ENCODE peak calls at places on chromosomes 12 and 14, in ten cellular contexts. One of them, this sample, is unnamed.

GRCh38 chr12:121963341-121964018 is 45.1 kb downstream of the CFAP251 start:
- DNase-seq in HCT116: no peak
- DNase-seq in activated CD8-positive, alpha-beta memory T cell treated with anti-CD3 and anti-CD28 coated beads, Interleukin-2, amount 50 U/mL, for 4 hours: no peak
- DNase-seq in neuronal stem cell: no peak
- DNase-seq in AG10803: no peak
- DNase-seq in amygdala: no peak
- DNase-seq in IMR-90: no peak
- DNase-seq in EL: no peak
- DNase-seq in activated CD4-positive, alpha-beta T cell treated with anti-CD3 and anti-CD28 coated beads for 48 hours: no peak
- DNase-seq in brain microvascular endothelial cell: no peak
- DNase-seq in this sample: no peak

GRCh38 chr12:122939151-122939550 is 27.1 kb downstream of the ABCB9 start:
- DNase-seq in HCT116: no peak
- DNase-seq in activated CD8-positive, alpha-beta memory T cell treated with anti-CD3 and anti-CD28 coated beads, Interleukin-2, amount 50 U/mL, for 4 hours: no peak
- DNase-seq in neuronal stem cell: no peak
- DNase-seq in AG10803: no peak
- DNase-seq in amygdala: no peak
- DNase-seq in IMR-90: no peak
- DNase-seq in EL: no peak
- DNase-seq in activated CD4-positive, alpha-beta T cell treated with anti-CD3 and anti-CD28 coated beads for 48 hours: no peak
- DNase-seq in brain microvascular endothelial cell: no peak
- DNase-seq in this sample: no peak

GRCh38 chr14:35365130-35366047 is 39.2 kb downstream of the NFKBIA start:
- DNase-seq in HCT116: peak; percentile 54
- DNase-seq in activated CD8-positive, alpha-beta memory T cell treated with anti-CD3 and anti-CD28 coated beads, Interleukin-2, amount 50 U/mL, for 4 hours: peak; percentile 71
- DNase-seq in neuronal stem cell: no peak
- DNase-seq in AG10803: peak; percentile 83
- DNase-seq in amygdala: no peak
- DNase-seq in IMR-90: peak; percentile 92
- DNase-seq in EL: peak; percentile 91
- DNase-seq in activated CD4-positive, alpha-beta T cell treated with anti-CD3 and anti-CD28 coated beads for 48 hours: peak; percentile 91
- DNase-seq in brain microvascular endothelial cell: peak; percentile 86
- DNase-seq in this sample: no peak

GRCh38 chr14:70052990-70053389 is 135.8 kb downstream of the SLC8A3 start:
- DNase-seq in HCT116: no peak
- DNase-seq in activated CD8-positive, alpha-beta memory T cell treated with anti-CD3 and anti-CD28 coated beads, Interleukin-2, amount 50 U/mL, for 4 hours: no peak
- DNase-seq in neuronal stem cell: peak; percentile 76
- DNase-seq in AG10803: peak; percentile 2
- DNase-seq in amygdala: no peak
- DNase-seq in IMR-90: peak; percentile 28
- DNase-seq in EL: peak; percentile 7
- DNase-seq in activated CD4-positive, alpha-beta T cell treated with anti-CD3 and anti-CD28 coated beads for 48 hours: peak; percentile 41
- DNase-seq in brain microvascular endothelial cell: peak; percentile 23
- DNase-seq in this sample: no peak

GRCh38 chr14:71586131-71586893 is 345.9 kb upstream of the RGS6 start:
- DNase-seq in HCT116: no peak
- DNase-seq in activated CD8-positive, alpha-beta memory T cell treated with anti-CD3 and anti-CD28 coated beads, Interleukin-2, amount 50 U/mL, for 4 hours: no peak
- DNase-seq in neuronal stem cell: peak; percentile 60
- DNase-seq in AG10803: peak; percentile 71
- DNase-seq in amygdala: no peak
- DNase-seq in IMR-90: peak; percentile 59
- DNase-seq in EL: peak; percentile 65
- DNase-seq in activated CD4-positive, alpha-beta T cell treated with anti-CD3 and anti-CD28 coated beads for 48 hours: no peak
- DNase-seq in brain microvascular endothelial cell: no peak
- DNase-seq in this sample: peak; percentile 14

GRCh38 chr14:45650754-45651153 is 397.8 kb upstream of the MIS18BP1 start:
- DNase-seq in HCT116: no peak
- DNase-seq in activated CD8-positive, alpha-beta memory T cell treated with anti-CD3 and anti-CD28 coated beads, Interleukin-2, amount 50 U/mL, for 4 hours: no peak
- DNase-seq in neuronal stem cell: no peak
- DNase-seq in AG10803: no peak
- DNase-seq in amygdala: no peak
- DNase-seq in IMR-90: no peak
- DNase-seq in EL: no peak
- DNase-seq in activated CD4-positive, alpha-beta T cell treated with anti-CD3 and anti-CD28 coated beads for 48 hours: no peak
- DNase-seq in brain microvascular endothelial cell: no peak
- DNase-seq in this sample: no peak

GRCh38 chr12:57215668-57216013 is 953 bp upstream of the NXPH4 start:
- DNase-seq in HCT116: no peak
- DNase-seq in activated CD8-positive, alpha-beta memory T cell treated with anti-CD3 and anti-CD28 coated beads, Interleukin-2, amount 50 U/mL, for 4 hours: no peak
- DNase-seq in neuronal stem cell: no peak
- DNase-seq in AG10803: peak; percentile 44
- DNase-seq in amygdala: no peak
- DNase-seq in IMR-90: peak; percentile 30
- DNase-seq in EL: peak; percentile 20
- DNase-seq in activated CD4-positive, alpha-beta T cell treated with anti-CD3 and anti-CD28 coated beads for 48 hours: peak; percentile 56
- DNase-seq in brain microvascular endothelial cell: no peak
- DNase-seq in this sample: no peak

GRCh38 chr14:58216544-58216943 is 16.6 kb downstream of the ACTR10 start:
- DNase-seq in HCT116: no peak
- DNase-seq in activated CD8-positive, alpha-beta memory T cell treated with anti-CD3 and anti-CD28 coated beads, Interleukin-2, amount 50 U/mL, for 4 hours: no peak
- DNase-seq in neuronal stem cell: no peak
- DNase-seq in AG10803: no peak
- DNase-seq in amygdala: no peak
- DNase-seq in IMR-90: peak; percentile 32
- DNase-seq in EL: peak; percentile 58
- DNase-seq in activated CD4-positive, alpha-beta T cell treated with anti-CD3 and anti-CD28 coated beads for 48 hours: no peak
- DNase-seq in brain microvascular endothelial cell: no peak
- DNase-seq in this sample: no peak

GRCh38 chr12:72889791-72890190 is 617.6 kb downstream of the TRHDE start:
- DNase-seq in HCT116: no peak
- DNase-seq in activated CD8-positive, alpha-beta memory T cell treated with anti-CD3 and anti-CD28 coated beads, Interleukin-2, amount 50 U/mL, for 4 hours: no peak
- DNase-seq in neuronal stem cell: peak; percentile 55
- DNase-seq in AG10803: no peak
- DNase-seq in amygdala: no peak
- DNase-seq in IMR-90: no peak
- DNase-seq in EL: no peak
- DNase-seq in activated CD4-positive, alpha-beta T cell treated with anti-CD3 and anti-CD28 coated beads for 48 hours: no peak
- DNase-seq in brain microvascular endothelial cell: no peak
- DNase-seq in this sample: no peak

GRCh38 chr12:26573212-26573909 is 259.6 kb downstream of the ITPR2 start:
- DNase-seq in HCT116: no peak
- DNase-seq in activated CD8-positive, alpha-beta memory T cell treated with anti-CD3 and anti-CD28 coated beads, Interleukin-2, amount 50 U/mL, for 4 hours: no peak
- DNase-seq in neuronal stem cell: no peak
- DNase-seq in AG10803: no peak
- DNase-seq in amygdala: no peak
- DNase-seq in IMR-90: no peak
- DNase-seq in EL: no peak
- DNase-seq in activated CD4-positive, alpha-beta T cell treated with anti-CD3 and anti-CD28 coated beads for 48 hours: no peak
- DNase-seq in brain microvascular endothelial cell: no peak
- DNase-seq in this sample: no peak

GRCh38 chr12:97132270-97132669 is 225.2 kb downstream of the NEDD1 start:
- DNase-seq in HCT116: no peak
- DNase-seq in activated CD8-positive, alpha-beta memory T cell treated with anti-CD3 and anti-CD28 coated beads, Interleukin-2, amount 50 U/mL, for 4 hours: no peak
- DNase-seq in neuronal stem cell: no peak
- DNase-seq in AG10803: no peak
- DNase-seq in amygdala: no peak
- DNase-seq in IMR-90: no peak
- DNase-seq in EL: no peak
- DNase-seq in activated CD4-positive, alpha-beta T cell treated with anti-CD3 and anti-CD28 coated beads for 48 hours: no peak
- DNase-seq in brain microvascular endothelial cell: no peak
- DNase-seq in this sample: no peak

GRCh38 chr14:37616853-37617252 is 21.4 kb downstream of the TTC6 start:
- DNase-seq in HCT116: no peak
- DNase-seq in activated CD8-positive, alpha-beta memory T cell treated with anti-CD3 and anti-CD28 coated beads, Interleukin-2, amount 50 U/mL, for 4 hours: no peak
- DNase-seq in neuronal stem cell: no peak
- DNase-seq in AG10803: no peak
- DNase-seq in amygdala: no peak
- DNase-seq in IMR-90: no peak
- DNase-seq in EL: no peak
- DNase-seq in activated CD4-positive, alpha-beta T cell treated with anti-CD3 and anti-CD28 coated beads for 48 hours: no peak
- DNase-seq in brain microvascular endothelial cell: no peak
- DNase-seq in this sample: no peak

GRCh38 chr14:33061667-33062325 is 123.1 kb downstream of the NPAS3 start:
- DNase-seq in HCT116: no peak
- DNase-seq in activated CD8-positive, alpha-beta memory T cell treated with anti-CD3 and anti-CD28 coated beads, Interleukin-2, amount 50 U/mL, for 4 hours: no peak
- DNase-seq in neuronal stem cell: no peak
- DNase-seq in AG10803: no peak
- DNase-seq in amygdala: no peak
- DNase-seq in IMR-90: no peak
- DNase-seq in EL: no peak
- DNase-seq in activated CD4-positive, alpha-beta T cell treated with anti-CD3 and anti-CD28 coated beads for 48 hours: no peak
- DNase-seq in brain microvascular endothelial cell: no peak
- DNase-seq in this sample: no peak

GRCh38 chr12:102973583-102973982 is 16.1 kb downstream of the ASCL1 start:
- DNase-seq in HCT116: no peak
- DNase-seq in activated CD8-positive, alpha-beta memory T cell treated with anti-CD3 and anti-CD28 coated beads, Interleukin-2, amount 50 U/mL, for 4 hours: no peak
- DNase-seq in neuronal stem cell: no peak
- DNase-seq in AG10803: no peak
- DNase-seq in amygdala: no peak
- DNase-seq in IMR-90: no peak
- DNase-seq in EL: no peak
- DNase-seq in activated CD4-positive, alpha-beta T cell treated with anti-CD3 and anti-CD28 coated beads for 48 hours: no peak
- DNase-seq in brain microvascular endothelial cell: no peak
- DNase-seq in this sample: no peak

GRCh38 chr12:6072302-6072752 is 52.1 kb downstream of the VWF start:
- DNase-seq in HCT116: no peak
- DNase-seq in activated CD8-positive, alpha-beta memory T cell treated with anti-CD3 and anti-CD28 coated beads, Interleukin-2, amount 50 U/mL, for 4 hours: no peak
- DNase-seq in neuronal stem cell: no peak
- DNase-seq in AG10803: peak; percentile 75
- DNase-seq in amygdala: no peak
- DNase-seq in IMR-90: peak; percentile 79
- DNase-seq in EL: peak; percentile 57
- DNase-seq in activated CD4-positive, alpha-beta T cell treated with anti-CD3 and anti-CD28 coated beads for 48 hours: no peak
- DNase-seq in brain microvascular endothelial cell: peak; percentile 78
- DNase-seq in this sample: no peak

GRCh38 chr14:73943083-73943482 is 6.8 kb downstream of the FAM161B start:
- DNase-seq in HCT116: no peak
- DNase-seq in activated CD8-positive, alpha-beta memory T cell treated with anti-CD3 and anti-CD28 coated beads, Interleukin-2, amount 50 U/mL, for 4 hours: no peak
- DNase-seq in neuronal stem cell: no peak
- DNase-seq in AG10803: peak; percentile 75
- DNase-seq in amygdala: no peak
- DNase-seq in IMR-90: peak; percentile 71
- DNase-seq in EL: peak; percentile 80
- DNase-seq in activated CD4-positive, alpha-beta T cell treated with anti-CD3 and anti-CD28 coated beads for 48 hours: no peak
- DNase-seq in brain microvascular endothelial cell: peak; percentile 39
- DNase-seq in this sample: peak; percentile 58

GRCh38 chr14:105061428-105062047 is 3.7 kb downstream of the GPR132 start:
- DNase-seq in HCT116: no peak
- DNase-seq in activated CD8-positive, alpha-beta memory T cell treated with anti-CD3 and anti-CD28 coated beads, Interleukin-2, amount 50 U/mL, for 4 hours: peak; percentile 56
- DNase-seq in neuronal stem cell: no peak
- DNase-seq in AG10803: no peak
- DNase-seq in amygdala: no peak
- DNase-seq in IMR-90: no peak
- DNase-seq in EL: no peak
- DNase-seq in activated CD4-positive, alpha-beta T cell treated with anti-CD3 and anti-CD28 coated beads for 48 hours: peak; percentile 75
- DNase-seq in brain microvascular endothelial cell: no peak
- DNase-seq in this sample: no peak

GRCh38 chr14:29444805-29445204 is 482.8 kb downstream of the PRKD1 start:
- DNase-seq in HCT116: no peak
- DNase-seq in activated CD8-positive, alpha-beta memory T cell treated with anti-CD3 and anti-CD28 coated beads, Interleukin-2, amount 50 U/mL, for 4 hours: no peak
- DNase-seq in neuronal stem cell: no peak
- DNase-seq in AG10803: peak; percentile 30
- DNase-seq in amygdala: no peak
- DNase-seq in IMR-90: peak; percentile 3
- DNase-seq in EL: no peak
- DNase-seq in activated CD4-positive, alpha-beta T cell treated with anti-CD3 and anti-CD28 coated beads for 48 hours: no peak
- DNase-seq in brain microvascular endothelial cell: no peak
- DNase-seq in this sample: no peak

GRCh38 chr12:31222620-31223222 is 103.2 kb downstream of the SINHCAF start:
- DNase-seq in HCT116: no peak
- DNase-seq in activated CD8-positive, alpha-beta memory T cell treated with anti-CD3 and anti-CD28 coated beads, Interleukin-2, amount 50 U/mL, for 4 hours: no peak
- DNase-seq in neuronal stem cell: no peak
- DNase-seq in AG10803: no peak
- DNase-seq in amygdala: no peak
- DNase-seq in IMR-90: no peak
- DNase-seq in EL: no peak
- DNase-seq in activated CD4-positive, alpha-beta T cell treated with anti-CD3 and anti-CD28 coated beads for 48 hours: no peak
- DNase-seq in brain microvascular endothelial cell: no peak
- DNase-seq in this sample: no peak

GRCh38 chr14:97298331-97298730 is 501.1 kb downstream of the VRK1 start:
- DNase-seq in HCT116: no peak
- DNase-seq in activated CD8-positive, alpha-beta memory T cell treated with anti-CD3 and anti-CD28 coated beads, Interleukin-2, amount 50 U/mL, for 4 hours: no peak
- DNase-seq in neuronal stem cell: no peak
- DNase-seq in AG10803: no peak
- DNase-seq in amygdala: no peak
- DNase-seq in IMR-90: no peak
- DNase-seq in EL: no peak
- DNase-seq in activated CD4-positive, alpha-beta T cell treated with anti-CD3 and anti-CD28 coated beads for 48 hours: no peak
- DNase-seq in brain microvascular endothelial cell: no peak
- DNase-seq in this sample: no peak

GRCh38 chr12:95978351-95978750 is 17.8 kb downstream of the HAL start:
- DNase-seq in HCT116: no peak
- DNase-seq in activated CD8-positive, alpha-beta memory T cell treated with anti-CD3 and anti-CD28 coated beads, Interleukin-2, amount 50 U/mL, for 4 hours: no peak
- DNase-seq in neuronal stem cell: no peak
- DNase-seq in AG10803: no peak
- DNase-seq in amygdala: no peak
- DNase-seq in IMR-90: no peak
- DNase-seq in EL: no peak
- DNase-seq in activated CD4-positive, alpha-beta T cell treated with anti-CD3 and anti-CD28 coated beads for 48 hours: no peak
- DNase-seq in brain microvascular endothelial cell: no peak
- DNase-seq in this sample: no peak

GRCh38 chr12:55171445-55171844 is 45.2 kb downstream of the OR9K2 start:
- DNase-seq in HCT116: no peak
- DNase-seq in activated CD8-positive, alpha-beta memory T cell treated with anti-CD3 and anti-CD28 coated beads, Interleukin-2, amount 50 U/mL, for 4 hours: no peak
- DNase-seq in neuronal stem cell: no peak
- DNase-seq in AG10803: no peak
- DNase-seq in amygdala: no peak
- DNase-seq in IMR-90: no peak
- DNase-seq in EL: no peak
- DNase-seq in activated CD4-positive, alpha-beta T cell treated with anti-CD3 and anti-CD28 coated beads for 48 hours: no peak
- DNase-seq in brain microvascular endothelial cell: no peak
- DNase-seq in this sample: no peak

GRCh38 chr12:94710933-94711332 is 60.6 kb upstream of the TMCC3 start:
- DNase-seq in HCT116: peak; percentile 43
- DNase-seq in activated CD8-positive, alpha-beta memory T cell treated with anti-CD3 and anti-CD28 coated beads, Interleukin-2, amount 50 U/mL, for 4 hours: no peak
- DNase-seq in neuronal stem cell: no peak
- DNase-seq in AG10803: peak; percentile 16
- DNase-seq in amygdala: no peak
- DNase-seq in IMR-90: peak; percentile 4
- DNase-seq in EL: peak; percentile 32
- DNase-seq in activated CD4-positive, alpha-beta T cell treated with anti-CD3 and anti-CD28 coated beads for 48 hours: peak; percentile 39
- DNase-seq in brain microvascular endothelial cell: no peak
- DNase-seq in this sample: no peak

GRCh38 chr12:11015775-11016430 is 6.5 kb downstream of the TAS2R19 start:
- DNase-seq in HCT116: no peak
- DNase-seq in activated CD8-positive, alpha-beta memory T cell treated with anti-CD3 and anti-CD28 coated beads, Interleukin-2, amount 50 U/mL, for 4 hours: no peak
- DNase-seq in neuronal stem cell: no peak
- DNase-seq in AG10803: no peak
- DNase-seq in amygdala: no peak
- DNase-seq in IMR-90: no peak
- DNase-seq in EL: no peak
- DNase-seq in activated CD4-positive, alpha-beta T cell treated with anti-CD3 and anti-CD28 coated beads for 48 hours: no peak
- DNase-seq in brain microvascular endothelial cell: no peak
- DNase-seq in this sample: no peak

GRCh38 chr14:74567219-74567618 is 44.8 kb downstream of the LTBP2 start:
- DNase-seq in HCT116: no peak
- DNase-seq in activated CD8-positive, alpha-beta memory T cell treated with anti-CD3 and anti-CD28 coated beads, Interleukin-2, amount 50 U/mL, for 4 hours: no peak
- DNase-seq in neuronal stem cell: no peak
- DNase-seq in AG10803: no peak
- DNase-seq in amygdala: no peak
- DNase-seq in IMR-90: no peak
- DNase-seq in EL: no peak
- DNase-seq in activated CD4-positive, alpha-beta T cell treated with anti-CD3 and anti-CD28 coated beads for 48 hours: no peak
- DNase-seq in brain microvascular endothelial cell: no peak
- DNase-seq in this sample: no peak

GRCh38 chr14:51869426-51870113 is 9.2 kb downstream of the GNG2 start:
- DNase-seq in HCT116: no peak
- DNase-seq in activated CD8-positive, alpha-beta memory T cell treated with anti-CD3 and anti-CD28 coated beads, Interleukin-2, amount 50 U/mL, for 4 hours: peak; percentile 66
- DNase-seq in neuronal stem cell: no peak
- DNase-seq in AG10803: no peak
- DNase-seq in amygdala: no peak
- DNase-seq in IMR-90: no peak
- DNase-seq in EL: no peak
- DNase-seq in activated CD4-positive, alpha-beta T cell treated with anti-CD3 and anti-CD28 coated beads for 48 hours: peak; percentile 75
- DNase-seq in brain microvascular endothelial cell: no peak
- DNase-seq in this sample: no peak

GRCh38 chr12:6355491-6356373 is 13.9 kb upstream of the TNFRSF1A start:
- DNase-seq in HCT116: no peak
- DNase-seq in activated CD8-positive, alpha-beta memory T cell treated with anti-CD3 and anti-CD28 coated beads, Interleukin-2, amount 50 U/mL, for 4 hours: no peak
- DNase-seq in neuronal stem cell: no peak
- DNase-seq in AG10803: no peak
- DNase-seq in amygdala: no peak
- DNase-seq in IMR-90: no peak
- DNase-seq in EL: no peak
- DNase-seq in activated CD4-positive, alpha-beta T cell treated with anti-CD3 and anti-CD28 coated beads for 48 hours: no peak
- DNase-seq in brain microvascular endothelial cell: no peak
- DNase-seq in this sample: no peak

GRCh38 chr12:115109863-115110262 is 425.9 kb upstream of the TBX3 start:
- DNase-seq in HCT116: no peak
- DNase-seq in activated CD8-positive, alpha-beta memory T cell treated with anti-CD3 and anti-CD28 coated beads, Interleukin-2, amount 50 U/mL, for 4 hours: no peak
- DNase-seq in neuronal stem cell: no peak
- DNase-seq in AG10803: no peak
- DNase-seq in amygdala: no peak
- DNase-seq in IMR-90: no peak
- DNase-seq in EL: no peak
- DNase-seq in activated CD4-positive, alpha-beta T cell treated with anti-CD3 and anti-CD28 coated beads for 48 hours: no peak
- DNase-seq in brain microvascular endothelial cell: no peak
- DNase-seq in this sample: no peak

This sample was measured in skeletal muscle cell.